ENCODE peak calls at places on chromosomes 13 and 19, in six cellular contexts. One of them, this sample, is unnamed.

GRCh38 chr13:60654405-60654804 is 257.4 kb downstream of the TDRD3 start:
- DNase-seq in spleen: no peak
- DNase-seq in AG09309: no peak
- DNase-seq in IMR-90: no peak
- DNase-seq in mesothelial cell of epicardium: no peak
- DNase-seq in K562: no peak
- DNase-seq in this sample: peak; percentile 12

GRCh38 chr13:62033932-62034331 is 618.3 kb upstream of the PCDH20 start:
- DNase-seq in AG09309: no peak
- DNase-seq in IMR-90: no peak
- DNase-seq in mesothelial cell of epicardium: no peak
- DNase-seq in spleen: no peak
- DNase-seq in K562: no peak
- DNase-seq in this sample: peak; percentile 4

GRCh38 chr13:98785405-98785804 is 32.9 kb upstream of the SLC15A1 start:
- DNase-seq in spleen: no peak
- DNase-seq in IMR-90: no peak
- DNase-seq in AG09309: no peak
- DNase-seq in mesothelial cell of epicardium: no peak
- DNase-seq in K562: no peak
- DNase-seq in this sample: no peak

GRCh38 chr19:52048604-52049493 is at the start of gene ZNF432:
- DNase-seq in AG09309: peak; percentile 55
- DNase-seq in spleen: peak; percentile 97
- DNase-seq in mesothelial cell of epicardium: peak; percentile 82
- DNase-seq in K562: peak; percentile 88
- DNase-seq in IMR-90: peak; percentile 91
- DNase-seq in this sample: peak; percentile 90

GRCh38 chr19:45791744-45792481 is 732 bp downstream of the DMWD start:
- DNase-seq in K562: no peak
- DNase-seq in IMR-90: no peak
- DNase-seq in mesothelial cell of epicardium: no peak
- DNase-seq in AG09309: no peak
- DNase-seq in spleen: no peak
- DNase-seq in this sample: no peak

GRCh38 chr19:2041686-2042484 is 9.2 kb downstream of the MKNK2 start:
- DNase-seq in AG09309: no peak
- DNase-seq in K562: peak; percentile 91
- DNase-seq in IMR-90: peak; percentile 85
- DNase-seq in mesothelial cell of epicardium: peak; percentile 99
- DNase-seq in spleen: peak; percentile 100
- DNase-seq in this sample: peak; percentile 99

GRCh38 chr13:21048901-21049655 is 12.3 kb downstream of the LATS2 start:
- DNase-seq in K562: no peak
- DNase-seq in AG09309: no peak
- DNase-seq in mesothelial cell of epicardium: no peak
- DNase-seq in IMR-90: no peak
- DNase-seq in spleen: no peak
- DNase-seq in this sample: no peak

GRCh38 chr13:98691360-98691759 is 61.1 kb downstream of the SLC15A1 start:
- DNase-seq in spleen: no peak
- DNase-seq in IMR-90: no peak
- DNase-seq in mesothelial cell of epicardium: no peak
- DNase-seq in AG09309: no peak
- DNase-seq in K562: no peak
- DNase-seq in this sample: no peak

GRCh38 chr13:90947976-90948375 is 399.5 kb upstream of the MIR17HG start:
- DNase-seq in AG09309: no peak
- DNase-seq in spleen: no peak
- DNase-seq in K562: no peak
- DNase-seq in mesothelial cell of epicardium: no peak
- DNase-seq in IMR-90: no peak
- DNase-seq in this sample: no peak

GRCh38 chr13:45870232-45870631 is 18.7 kb upstream of the SIAH3 start:
- DNase-seq in AG09309: no peak
- DNase-seq in spleen: no peak
- DNase-seq in IMR-90: no peak
- DNase-seq in mesothelial cell of epicardium: no peak
- DNase-seq in K562: no peak
- DNase-seq in this sample: no peak

GRCh38 chr19:52494518-52494917 is 33.0 kb upstream of the ZNF808 start:
- DNase-seq in AG09309: no peak
- DNase-seq in K562: no peak
- DNase-seq in spleen: no peak
- DNase-seq in IMR-90: peak; percentile 2
- DNase-seq in mesothelial cell of epicardium: no peak
- DNase-seq in this sample: no peak

GRCh38 chr19:5927439-5927821 is 13.4 kb downstream of the CAPS start:
- DNase-seq in spleen: no peak
- DNase-seq in IMR-90: no peak
- DNase-seq in K562: no peak
- DNase-seq in AG09309: no peak
- DNase-seq in mesothelial cell of epicardium: no peak
- DNase-seq in this sample: no peak

GRCh38 chr19:49224856-49225255 is 67.3 kb downstream of the TRPM4 start:
- DNase-seq in AG09309: no peak
- DNase-seq in spleen: no peak
- DNase-seq in IMR-90: peak; percentile 57
- DNase-seq in mesothelial cell of epicardium: no peak
- DNase-seq in K562: peak; percentile 53
- DNase-seq in this sample: peak; percentile 67

DNA sequence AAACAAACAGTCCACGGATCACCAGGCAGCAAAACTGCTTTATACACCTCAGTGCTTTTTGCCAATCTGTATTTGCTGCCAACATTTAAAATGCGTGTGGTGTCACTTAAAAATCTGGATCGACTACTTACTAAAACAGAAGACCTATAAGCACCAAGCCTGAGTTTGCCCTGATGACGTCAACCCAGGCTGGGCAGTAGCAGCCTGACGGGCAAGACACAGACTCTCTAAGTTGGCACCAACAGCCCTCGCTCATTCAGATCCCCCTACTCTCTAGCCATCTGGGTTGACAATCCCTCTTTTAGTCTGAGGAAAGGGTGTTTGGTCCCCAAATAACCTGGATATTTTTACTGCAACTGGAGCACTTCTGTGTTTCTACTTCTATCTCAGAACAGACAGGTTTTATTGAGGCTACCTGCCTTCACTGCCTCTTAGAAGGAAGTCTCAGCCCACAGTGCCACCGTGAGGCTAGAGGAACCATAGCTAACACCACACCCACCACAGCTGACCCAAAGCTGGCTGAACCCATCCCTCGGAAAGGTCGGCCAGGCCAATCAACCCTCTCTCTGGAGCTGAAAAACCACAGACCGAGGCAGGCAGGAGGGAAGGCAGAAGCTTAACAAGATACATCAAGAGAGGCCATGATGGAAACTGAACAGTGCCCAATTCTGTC is 6.9 kb downstream of the SUGP2 start:
- DNase-seq in AG09309: no peak
- DNase-seq in IMR-90: no peak
- DNase-seq in spleen: no peak
- DNase-seq in K562: no peak
- DNase-seq in mesothelial cell of epicardium: no peak
- DNase-seq in this sample: no peak
- TF ChIP-seq CTCF in AG09309: peak; percentile 12
- TF ChIP-seq CTCF in IMR-90: no peak
- TF ChIP-seq CTCF in spleen: no peak
- TF ChIP-seq CTCF in K562: peak; percentile 14
- TF ChIP-seq CTCF in mesothelial cell of epicardium: no peak
- TF ChIP-seq CTCF in this sample: no peak

GRCh38 chr13:76020421-76020955 is 384.4 kb downstream of the LMO7 start:
- DNase-seq in K562: no peak
- DNase-seq in AG09309: no peak
- DNase-seq in spleen: no peak
- DNase-seq in mesothelial cell of epicardium: no peak
- DNase-seq in IMR-90: no peak
- DNase-seq in this sample: no peak

GRCh38 chr13:76016799-76017198 is 380.7 kb downstream of the LMO7 start:
- DNase-seq in K562: peak; percentile 13
- DNase-seq in spleen: no peak
- DNase-seq in mesothelial cell of epicardium: no peak
- DNase-seq in IMR-90: peak; percentile 23
- DNase-seq in AG09309: no peak
- DNase-seq in this sample: peak; percentile 7

GRCh38 chr13:76023644-76024043 is 387.5 kb downstream of the LMO7 start:
- DNase-seq in spleen: no peak
- DNase-seq in IMR-90: peak; percentile 48
- DNase-seq in K562: no peak
- DNase-seq in mesothelial cell of epicardium: no peak
- DNase-seq in AG09309: no peak
- DNase-seq in this sample: no peak

GRCh38 chr13:76017861-76018556 is 381.9 kb downstream of the LMO7 start:
- DNase-seq in IMR-90: no peak
- DNase-seq in mesothelial cell of epicardium: no peak
- DNase-seq in spleen: no peak
- DNase-seq in K562: no peak
- DNase-seq in AG09309: no peak
- DNase-seq in this sample: no peak

GRCh38 chr13:76019421-76020044 is 383.4 kb downstream of the LMO7 start:
- DNase-seq in mesothelial cell of epicardium: no peak
- DNase-seq in K562: no peak
- DNase-seq in AG09309: no peak
- DNase-seq in IMR-90: no peak
- DNase-seq in spleen: no peak
- DNase-seq in this sample: peak; percentile 45
- TF ChIP-seq CTCF in mesothelial cell of epicardium: no peak
- TF ChIP-seq CTCF in K562: peak; percentile 23
- TF ChIP-seq CTCF in AG09309: peak; percentile 7
- TF ChIP-seq CTCF in IMR-90: no peak
- TF ChIP-seq CTCF in spleen: no peak
- TF ChIP-seq CTCF in this sample: peak; percentile 44

DNA sequence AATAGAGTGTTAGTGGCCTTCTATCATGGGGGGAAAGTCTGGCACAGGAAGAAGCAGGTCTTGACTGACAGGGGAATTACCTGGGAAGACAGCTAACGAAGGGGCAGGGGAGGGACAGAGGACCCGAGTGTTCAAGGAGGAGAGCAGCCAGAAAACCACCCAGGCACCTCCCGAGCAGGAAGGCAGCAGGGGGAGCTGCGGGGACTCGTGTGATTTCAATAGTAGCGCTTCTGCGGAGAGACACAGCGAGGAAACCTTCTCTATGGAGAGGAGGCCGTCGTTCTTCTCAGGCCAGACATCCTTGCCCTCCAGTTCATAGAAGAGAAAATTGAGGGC is 39.9 kb upstream of the NPAS1 start:
- DNase-seq in K562: no peak
- DNase-seq in mesothelial cell of epicardium: no peak
- DNase-seq in AG09309: no peak
- DNase-seq in spleen: peak; percentile 40
- DNase-seq in IMR-90: no peak
- DNase-seq in this sample: peak; percentile 43
- TF ChIP-seq CTCF in K562: no peak
- TF ChIP-seq CTCF in mesothelial cell of epicardium: no peak
- TF ChIP-seq CTCF in AG09309: no peak
- TF ChIP-seq CTCF in spleen: no peak
- TF ChIP-seq CTCF in IMR-90: no peak
- TF ChIP-seq CTCF in this sample: no peak

DNA sequence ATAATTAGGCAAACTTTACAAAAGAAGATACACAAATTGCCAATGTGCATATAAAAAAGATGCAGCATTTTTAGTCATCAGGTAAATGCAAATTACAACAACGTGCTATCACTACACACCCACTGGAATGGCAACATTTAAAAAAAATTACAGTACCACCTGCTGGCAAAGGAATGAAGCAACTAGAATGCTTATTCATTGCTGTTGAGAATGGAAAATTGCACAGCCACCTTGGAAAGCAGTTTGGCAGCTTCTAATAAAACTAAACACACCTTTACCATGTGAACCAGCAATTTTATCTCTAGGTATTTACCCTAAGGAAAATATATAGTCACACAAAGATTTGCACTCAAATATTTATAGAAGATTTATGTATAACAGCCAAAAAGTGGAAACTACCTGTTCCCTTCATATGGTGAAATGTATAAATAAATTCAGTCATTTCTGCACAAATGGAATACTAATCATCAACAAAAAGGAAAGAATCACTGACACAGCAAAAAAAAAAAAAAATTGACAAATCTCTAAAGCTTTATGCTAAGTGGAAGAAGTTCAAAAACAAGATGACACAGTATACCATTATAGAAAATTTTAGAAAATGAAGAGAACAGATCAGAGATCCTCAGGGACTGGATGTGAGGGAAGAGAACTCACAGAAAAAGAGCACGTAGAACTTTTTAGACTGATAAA is 30.3 kb downstream of the OXGR1 start:
- DNase-seq in AG09309: no peak
- DNase-seq in K562: no peak
- DNase-seq in mesothelial cell of epicardium: no peak
- DNase-seq in spleen: no peak
- DNase-seq in IMR-90: no peak
- DNase-seq in this sample: no peak
- TF ChIP-seq CTCF in AG09309: no peak
- TF ChIP-seq CTCF in K562: peak; percentile 22
- TF ChIP-seq CTCF in mesothelial cell of epicardium: no peak
- TF ChIP-seq CTCF in spleen: no peak
- TF ChIP-seq CTCF in IMR-90: no peak
- TF ChIP-seq CTCF in this sample: no peak

DNA sequence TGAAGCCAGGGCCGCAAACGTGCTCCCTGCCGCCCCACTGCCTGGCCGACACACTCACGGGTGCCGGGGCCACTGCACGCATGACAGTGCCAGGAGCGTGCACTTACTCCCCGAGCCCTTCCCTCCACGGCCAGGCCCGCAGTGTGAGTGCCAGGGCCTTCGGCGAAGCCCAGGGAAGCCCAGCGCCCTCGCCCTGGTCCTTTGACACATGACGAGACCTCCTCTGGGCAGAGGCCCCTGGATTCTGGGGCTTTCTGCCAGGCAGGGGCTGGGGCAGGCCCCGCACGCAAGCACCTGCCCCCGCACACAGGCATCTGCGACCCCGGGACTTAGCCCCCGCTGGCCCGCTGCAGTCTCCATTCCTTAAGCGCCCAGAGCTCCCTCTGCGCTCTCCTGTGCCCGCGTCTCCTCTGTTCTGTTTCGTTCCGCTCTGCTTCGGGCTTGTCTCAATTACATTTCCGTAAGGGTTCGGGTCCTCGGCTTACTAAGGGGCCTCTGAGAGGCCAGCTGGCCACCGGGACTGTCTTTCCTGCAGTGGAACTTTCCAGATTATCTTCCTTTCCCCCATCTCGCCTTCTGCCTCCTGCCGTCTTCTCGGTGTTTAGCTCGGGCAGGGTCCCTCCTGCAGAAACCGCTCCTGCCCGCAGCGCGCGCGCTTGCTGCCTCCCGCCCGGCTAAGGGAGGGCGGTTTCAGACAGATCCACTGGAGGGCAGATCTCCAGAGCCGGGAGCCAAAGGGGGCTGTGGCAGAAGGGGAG is 98.8 kb downstream of the ING1 start:
- DNase-seq in mesothelial cell of epicardium: no peak
- DNase-seq in K562: no peak
- DNase-seq in IMR-90: no peak
- DNase-seq in AG09309: no peak
- DNase-seq in spleen: no peak
- DNase-seq in this sample: no peak
- TF ChIP-seq CTCF in mesothelial cell of epicardium: no peak
- TF ChIP-seq CTCF in K562: no peak
- TF ChIP-seq CTCF in IMR-90: no peak
- TF ChIP-seq CTCF in AG09309: peak; percentile 4
- TF ChIP-seq CTCF in spleen: no peak
- TF ChIP-seq CTCF in this sample: no peak